ENCODE peak calls at places on chromosome 16, in four cellular contexts. I is midbrain, G is HCT116, U is anterior cingulate cortex. D is an unnamed sample.
A peak's percentile ranks its signal among the peaks of the same experiment; 100 is the strongest.

GRCh38 chr16:3088450-3088849 is 10.6 kb downstream of the ZSCAN10 start:
- DNase-seq in I (no peak), G (no peak), U (no peak), D (no peak)

GRCh38 chr16:14089283-14089823 is 18.2 kb downstream of the MRTFB start:
- DNase-seq in I (no peak), G (no peak), U (no peak), D (no peak)

GRCh38 chr16:78639775-78640174 is 540.3 kb downstream of the WWOX start:
- DNase-seq in I (no peak), G (no peak), U (no peak), D (no peak)

GRCh38 chr16:1538804-1539520 is 5.5 kb downstream of the TMEM204 start:
- DNase-seq in I (no peak), G (no peak), U (no peak), D (no peak)

GRCh38 chr16:10871157-10871991 is 5.6 kb upstream of the CIITA start:
- DNase-seq in I (no peak), G (peak; percentile 41), U (no peak), D (peak; percentile 57)

GRCh38 chr16:66714659-66715307 is 18.2 kb upstream of the CMTM4 start:
- DNase-seq in I (no peak), G (no peak), U (no peak), D (no peak)

GRCh38 chr16:10877472-10877946 is 507 bp downstream of the CIITA start:
- DNase-seq in I (no peak), G (no peak), U (no peak), D (no peak)

GRCh38 chr16:79599256-79599836 is 1.2 kb downstream of the MAF start:
- DNase-seq in I (no peak), G (no peak), U (no peak), D (peak; percentile 16)

GRCh38 chr16:21186326-21186691 is 25.1 kb downstream of the ZP2 start:
- DNase-seq in I (no peak), G (no peak), U (no peak), D (no peak)

GRCh38 chr16:89079434-89079833 is 14.2 kb upstream of the ACSF3 start:
- DNase-seq in I (no peak), G (no peak), U (no peak), D (no peak)

GRCh38 chr16:56013962-56014552 is 138.9 kb upstream of the CES5A start:
- DNase-seq in I (no peak), G (peak; percentile 4), U (no peak), D (no peak)

GRCh38 chr16:19294156-19294649 is 8.7 kb downstream of the CLEC19A start:
- DNase-seq in I (peak; percentile 52), G (no peak), U (peak; percentile 4), D (peak; percentile 36)

GRCh38 chr16:28155293-28155692 is 56.5 kb downstream of the XPO6 start:
- DNase-seq in I (no peak), G (no peak), U (no peak), D (no peak)

GRCh38 chr16:4892356-4893102 is 44.4 kb downstream of the PPL start:
- DNase-seq in I (no peak), G (no peak), U (no peak), D (no peak)

GRCh38 chr16:67428146-67428731 is 2.7 kb upstream of the HSD11B2 start:
- DNase-seq in I (peak; percentile 49), G (peak; percentile 42), U (no peak), D (peak; percentile 76)

GRCh38 chr16:28569011-28569410 is 15.3 kb downstream of the SGF29 start:
- DNase-seq in I (no peak), G (no peak), U (no peak), D (no peak)

GRCh38 chr16:6081320-6081976 is 983.9 kb upstream of the EEF2KMT start:
- DNase-seq in I (peak; percentile 62), G (no peak), U (no peak), D (no peak)

GRCh38 chr16:86824751-86825310 is 246.5 kb downstream of the FOXL1 start:
- DNase-seq in I (no peak), G (no peak), U (no peak), D (no peak)

GRCh38 chr16:1042076-1042744 is 30.3 kb upstream of the SSTR5 start:
- DNase-seq in I (no peak), G (no peak), U (no peak), D (no peak)

GRCh38 chr16:53913082-53913870 is 209.3 kb downstream of the FTO start:
- DNase-seq in I (no peak), G (no peak), U (no peak), D (no peak)

GRCh38 chr16:83336630-83337029 is 471.1 kb upstream of the HSBP1 start:
- DNase-seq in I (no peak), G (no peak), U (no peak), D (no peak)

GRCh38 chr16:71205482-71206131 is 24.9 kb downstream of the HYDIN start:
- DNase-seq in I (peak; percentile 18), G (no peak), U (peak; percentile 7), D (no peak)

GRCh38 chr16:84041881-84042280 is 714 bp downstream of the SLC38A8 start:
- DNase-seq in I (no peak), G (no peak), U (no peak), D (no peak)

GRCh38 chr16:63038563-63039131 is 1002.4 kb upstream of the CDH8 start:
- DNase-seq in I (no peak), G (no peak), U (no peak), D (no peak)

GRCh38 chr16:64626771-64627170 is 495.1 kb downstream of the CDH11 start:
- DNase-seq in I (no peak), G (no peak), U (no peak), D (no peak)

GRCh38 chr16:57620316-57621231 is 7.9 kb upstream of the ADGRG1 start:
- DNase-seq in I (no peak), G (no peak), U (no peak), D (peak; percentile 86)

GRCh38 chr16:27945233-27945975 is 118.1 kb downstream of the GSG1L start:
- DNase-seq in I (no peak), G (no peak), U (no peak), D (no peak)

GRCh38 chr16:266258-267164 is 9.2 kb downstream of the RGS11 start:
- DNase-seq in I (no peak), G (no peak), U (no peak), D (no peak)

GRCh38 chr16:15690296-15690695 is 40.3 kb downstream of the NDE1 start:
- DNase-seq in I (no peak), G (no peak), U (no peak), D (no peak)

GRCh38 chr16:4213721-4214120 is 28.2 kb downstream of the SRL start:
- DNase-seq in I (no peak), G (no peak), U (no peak), D (no peak)

GRCh38 chr16:35797811-35798210 is 2338.4 kb downstream of the TP53TG3F start:
- DNase-seq in I (no peak), G (no peak), U (no peak), D (no peak)

GRCh38 chr16:12602811-12603698 is 200.6 kb downstream of the CPPED1 start:
- DNase-seq in I (no peak), G (no peak), U (no peak), D (no peak)

GRCh38 chr16:13823501-13823900 is 96.5 kb upstream of the ERCC4 start:
- DNase-seq in I (no peak), G (no peak), U (no peak), D (no peak)

GRCh38 chr16:68309798-68310197 is 948 bp downstream of the SLC7A6OS start:
- DNase-seq in I (no peak), G (no peak), U (no peak), D (no peak)

GRCh38 chr16:17018715-17019014 is 452.1 kb downstream of the XYLT1 start:
- DNase-seq in I (no peak), G (no peak), U (no peak), D (no peak)

D was measured in prostate gland.